ENCODE peak calls at places on chromosomes 3 and 15, in four cellular contexts. D is IMR-90, F is thoracic aorta, M is psoas muscle. G is an unnamed sample. For H3K36me3 and H3K4me1, the result is how much of the 10 kb centered on the place peaks cover.

GRCh38 chr15:27222479-27222878 is 251.5 kb downstream of the GABRG3 start:
- DNase-seq in D (no peak), F (no peak), M (no peak), G (no peak)

GRCh38 chr3:43684944-43685343 is 5.8 kb upstream of the ABHD5 start:
- DNase-seq in D (no peak), F (no peak), M (no peak), G (no peak)

GRCh38 chr3:71728632-71729342 is 3.6 kb upstream of the EIF4E3 start:
- DNase-seq in D (no peak), F (no peak), M (no peak), G (no peak)

GRCh38 chr15:33458421-33458820 is 147.7 kb downstream of the RYR3 start:
- DNase-seq in D (no peak), F (no peak), M (no peak), G (no peak)

GRCh38 chr3:72972706-72973030 is 23.9 kb upstream of the PPP4R2 start:
- DNase-seq in D (no peak), F (no peak), M (no peak), G (no peak)

GRCh38 chr3:185308126-185308754 is 54.4 kb upstream of the EHHADH start:
- DNase-seq in D (peak), F (no peak), M (no peak), G (no peak)

GRCh38 chr3:182479335-182479734 is 314.0 kb upstream of the ATP11B start:
- DNase-seq in D (no peak), F (no peak), M (no peak), G (no peak)

GRCh38 chr15:48049736-48050135 is 71.1 kb upstream of the SLC24A5 start:
- DNase-seq in D (no peak), F (no peak), M (no peak), G (no peak)

GRCh38 chr3:13479332-13479581 is 849 bp upstream of the HDAC11 start:
- DNase-seq in D (no peak), F (no peak), M (peak), G (no peak)

GRCh38 chr3:123314409-123315270 is 112.9 kb downstream of the SEC22A start:
- DNase-seq in D (no peak), F (no peak), M (no peak), G (no peak)

GRCh38 chr15:67724679-67725365 is 100.5 kb upstream of the SKOR1 start:
- DNase-seq in D (no peak), F (no peak), M (no peak), G (no peak)

GRCh38 chr3:55488398-55489055 is 1.4 kb upstream of the WNT5A start:
- DNase-seq in D (peak), F (no peak), M (peak), G (no peak)

GRCh38 chr3:102181202-102181920 is 253.5 kb upstream of the ZPLD1 start:
- DNase-seq in D (peak), F (no peak), M (no peak), G (no peak)

GRCh38 chr15:85099195-85099803 is 117.6 kb downstream of the PDE8A start:
- DNase-seq in D (no peak), F (no peak), M (no peak), G (no peak)

GRCh38 chr3:141845407-141846049 is 30.9 kb upstream of the ATP1B3 start:
- DNase-seq in D (no peak), F (no peak), M (no peak), G (peak)

GRCh38 chr3:133706033-133706432 is 40.2 kb upstream of the TF start:
- DNase-seq in D (no peak), F (no peak), M (no peak), G (no peak)

GRCh38 chr3:195855471-195856409 is 44.0 kb upstream of the MUC4 start:
- DNase-seq in D (no peak), F (no peak), M (no peak), G (no peak)

GRCh38 chr3:183298708-183299153 is 45.7 kb downstream of the B3GNT5 start:
- DNase-seq in D (peak), F (no peak), M (peak), G (no peak)

GRCh38 chr3:4474683-4475490 is 7.8 kb upstream of the SUMF1 start:
- DNase-seq in D (peak), F (peak), M (no peak), G (no peak)

GRCh38 chr3:133691410-133692107 is 29.8 kb upstream of the TOPBP1 start:
- DNase-seq in D (peak), F (no peak), M (no peak), G (no peak)

GRCh38 chr3:121757812-121758545 is 8.4 kb upstream of the GOLGB1 start:
- DNase-seq in D (no peak), F (no peak), M (no peak), G (no peak)

GRCh38 chr15:96121521-96121920 is 209.0 kb upstream of the NR2F2 start:
- DNase-seq in D (peak), F (no peak), M (no peak), G (no peak)

GRCh38 chr3:45182915-45183881 is 37.0 kb upstream of the CDCP1 start:
- DNase-seq in D (peak), F (no peak), M (peak), G (no peak)

GRCh38 chr3:153246805-153247204 is 84.8 kb downstream of the RAP2B start:
- DNase-seq in D (peak), F (no peak), M (no peak), G (no peak)

GRCh38 chr15:41559239-41559488 is 152 bp downstream of the TYRO3 start:
- DNase-seq in D (no peak), F (no peak), M (no peak), G (no peak)

GRCh38 chr3:5194801-5195509 is 7.4 kb downstream of the EDEM1 start:
- DNase-seq in D (peak), F (no peak), M (no peak), G (peak)

GRCh38 chr15:27059610-27060202 is 88.7 kb downstream of the GABRG3 start:
- DNase-seq in D (peak), F (no peak), M (no peak), G (no peak)

GRCh38 chr15:67383903-67384302 is 129.3 kb downstream of the IQCH start:
- DNase-seq in D (peak), F (no peak), M (no peak), G (no peak)

DNA sequence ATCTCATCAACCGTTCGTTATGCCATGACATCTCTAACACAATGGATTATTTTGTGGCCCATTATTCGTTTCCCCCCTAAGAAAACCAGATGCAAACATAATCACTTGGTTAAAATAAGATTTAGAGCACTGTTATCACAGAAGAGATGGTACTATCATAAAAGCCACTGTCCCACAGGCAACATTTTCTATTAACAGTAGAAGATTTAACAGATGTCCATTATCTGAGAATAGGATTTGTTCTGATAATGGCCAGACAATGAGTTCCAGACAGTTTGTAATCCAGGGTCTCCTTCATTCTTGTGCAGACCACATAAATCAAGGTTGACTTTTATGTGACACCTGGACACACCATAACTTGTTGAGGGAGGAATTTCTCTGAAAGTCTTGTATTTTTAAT is 153.1 kb downstream of the CLSTN2 start:
- DNase-seq in D (no peak), F (no peak), M (no peak), G (no peak)
- TF ChIP-seq CTCF in D (no peak), F (no peak), M (no peak), G (no peak)

DNA sequence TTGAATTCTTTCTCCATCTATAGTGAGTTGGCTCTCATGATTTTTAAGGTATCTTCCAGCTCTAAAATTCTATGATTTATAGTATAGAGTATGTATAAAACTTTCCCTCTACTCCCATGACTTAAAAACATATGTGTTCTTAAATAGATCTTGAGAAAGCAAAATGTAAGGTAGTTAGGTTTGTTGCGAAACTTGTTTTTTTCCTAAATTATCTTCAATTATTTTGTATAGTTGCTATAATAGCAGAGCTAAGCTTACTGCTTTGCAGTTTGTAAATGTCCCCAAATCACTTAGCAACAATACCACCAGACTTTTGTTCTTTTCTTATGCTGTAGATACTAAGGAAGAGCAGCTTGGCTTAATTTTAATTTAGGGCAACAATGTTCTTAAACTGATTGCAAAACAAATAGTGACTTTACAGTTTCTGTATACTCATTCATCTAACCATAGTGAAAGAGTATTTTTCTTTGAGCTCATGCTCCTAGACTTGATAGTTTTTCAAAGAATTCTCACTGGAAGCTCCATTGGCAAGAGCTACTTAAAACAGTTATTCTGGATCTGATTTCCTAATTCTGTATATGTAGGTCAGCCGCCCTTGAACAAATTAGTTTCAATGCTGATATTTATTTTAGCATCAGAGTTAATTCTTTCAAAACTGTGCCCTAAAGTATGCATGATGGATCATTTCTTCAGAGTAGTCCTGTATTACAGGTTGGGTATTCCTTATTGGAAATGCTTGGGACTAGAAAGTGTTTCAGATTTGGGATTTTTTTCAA is 61.1 kb downstream of the LYSMD4 start:
- DNase-seq in D (no peak), F (no peak), M (no peak), G (no peak)
- H3K36me3 ChIP-seq in D (under half), F (under half), M (under half), G (under half)

GRCh38 chr3:52822363-52822762 is 8.1 kb downstream of the ITIH4 start:
- DNase-seq in D (no peak), F (no peak), M (no peak), G (no peak)
- H3K4me1 ChIP-seq in D (under half), F (under half), M (under half), G (under half)

DNA sequence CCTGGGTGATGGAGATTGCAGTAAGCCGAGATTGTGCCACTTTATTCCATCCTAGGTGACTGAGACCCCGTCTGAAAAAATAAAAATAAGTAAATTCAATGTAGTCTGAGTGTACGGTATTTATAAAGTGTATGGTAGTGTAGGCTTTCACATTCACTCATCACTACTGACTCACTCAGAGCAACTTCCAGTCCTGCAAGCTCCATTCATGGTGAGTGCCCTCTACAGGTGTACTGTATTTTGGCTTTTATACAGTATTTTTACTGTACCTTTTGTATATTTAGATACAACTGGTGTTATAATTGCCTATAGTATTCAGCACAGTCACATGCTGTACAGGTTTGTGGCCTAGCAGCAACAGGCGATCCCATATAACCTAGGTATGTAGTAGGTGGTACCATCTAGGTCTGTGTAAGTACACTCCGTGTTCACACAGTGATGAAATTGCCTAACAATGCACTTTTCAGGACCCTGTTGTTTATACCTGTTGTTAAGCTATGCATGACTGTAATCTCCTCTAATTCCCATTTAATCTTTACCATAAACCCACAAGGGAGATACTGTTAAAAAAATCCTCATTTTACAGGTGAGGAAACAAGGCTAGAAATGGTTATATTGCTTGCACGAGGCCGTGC is 19.3 kb downstream of the CACNA1D start:
- DNase-seq in D (no peak), F (no peak), M (no peak), G (no peak)
- TF ChIP-seq CTCF in D (no peak), F (no peak), M (no peak), G (no peak)

GRCh38 chr3:6709178-6709577 is 151.7 kb upstream of the GRM7 start:
- DNase-seq in D (no peak), F (no peak), M (no peak), G (no peak)
- H3K36me3 ChIP-seq in D (under half), F (under half), M (under half), G (under half)

DNA sequence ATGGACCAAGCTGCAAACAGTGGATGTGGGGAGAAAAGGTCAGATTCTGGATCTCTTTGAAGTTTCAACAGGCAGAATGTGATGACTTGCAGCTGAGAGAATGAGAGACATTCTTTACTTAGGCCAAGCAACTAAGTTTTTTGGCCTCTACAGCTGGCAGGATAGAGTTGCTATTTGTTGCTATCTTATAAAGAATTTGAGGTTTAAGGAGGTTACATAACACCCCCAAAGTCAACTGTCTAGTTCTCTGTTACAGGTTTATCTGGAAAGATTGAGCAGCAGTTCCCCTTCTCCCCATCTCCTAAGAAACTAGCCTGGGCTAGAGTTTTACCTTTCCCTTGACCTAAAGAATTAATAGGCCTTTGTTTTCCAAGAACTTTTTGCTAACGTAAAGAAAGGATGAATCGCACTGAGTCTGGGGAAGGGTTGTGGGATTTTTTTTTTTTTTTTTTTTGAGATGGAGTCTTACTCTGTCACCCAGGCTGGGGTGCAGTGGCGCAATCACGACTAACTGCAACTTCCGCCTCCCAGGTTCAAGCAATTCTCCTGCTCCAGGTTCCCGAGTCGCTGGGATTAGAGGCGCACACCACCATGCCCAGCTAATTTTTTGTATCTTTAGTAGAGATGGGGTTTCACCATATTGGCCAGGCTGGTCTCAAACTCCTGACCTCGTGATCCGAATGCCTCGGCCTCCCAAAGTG is 26.6 kb upstream of the SLMAP start:
- DNase-seq in D (peak), F (no peak), M (no peak), G (no peak)
- H3K4me1 ChIP-seq in D (under half), F (under half), M (under half), G (under half)

G was measured in CD8-positive, alpha-beta T cell.